ENCODE peak calls at places on chromosomes 11 and 22, in seven cellular contexts. One of them, this sample, is unnamed. For H3K4me1, the result is how much of the 10 kb centered on the place peaks cover.

GRCh38 chr22:37498289-37498909 is 12.2 kb upstream of the MFNG start:
- DNase-seq in testis: no peak
- DNase-seq in body of pancreas: peak
- DNase-seq in lower lobe of right lung: no peak
- DNase-seq in tibial nerve: no peak
- DNase-seq in colonic mucosa: peak
- DNase-seq in right atrium auricular region: no peak
- DNase-seq in this sample: no peak

GRCh38 chr11:76152741-76153608 is 53.3 kb downstream of the WNT11 start:
- DNase-seq in testis: no peak
- DNase-seq in body of pancreas: peak
- DNase-seq in lower lobe of right lung: no peak
- DNase-seq in tibial nerve: no peak
- DNase-seq in colonic mucosa: no peak
- DNase-seq in right atrium auricular region: no peak
- DNase-seq in this sample: no peak

GRCh38 chr11:115407496-115407895 is 96.7 kb downstream of the CADM1 start:
- DNase-seq in testis: no peak
- DNase-seq in body of pancreas: no peak
- DNase-seq in lower lobe of right lung: no peak
- DNase-seq in tibial nerve: no peak
- DNase-seq in colonic mucosa: no peak
- DNase-seq in right atrium auricular region: no peak
- DNase-seq in this sample: no peak

GRCh38 chr11:118572914-118573550 is 823 bp downstream of the ARCN1 start:
- DNase-seq in testis: no peak
- DNase-seq in body of pancreas: no peak
- DNase-seq in lower lobe of right lung: no peak
- DNase-seq in tibial nerve: no peak
- DNase-seq in colonic mucosa: peak
- DNase-seq in right atrium auricular region: no peak
- DNase-seq in this sample: peak

GRCh38 chr11:47514825-47515647 is 37.9 kb downstream of the CELF1 start:
- DNase-seq in testis: no peak
- DNase-seq in body of pancreas: no peak
- DNase-seq in lower lobe of right lung: no peak
- DNase-seq in tibial nerve: no peak
- DNase-seq in colonic mucosa: no peak
- DNase-seq in right atrium auricular region: no peak
- DNase-seq in this sample: peak

GRCh38 chr11:2674681-2675131 is 25.1 kb downstream of the KCNQ1OT1 start:
- DNase-seq in testis: peak
- DNase-seq in body of pancreas: peak
- DNase-seq in lower lobe of right lung: no peak
- DNase-seq in tibial nerve: no peak
- DNase-seq in colonic mucosa: no peak
- DNase-seq in right atrium auricular region: no peak
- DNase-seq in this sample: no peak

GRCh38 chr11:86162257-86162656 is 82.3 kb upstream of the EED start:
- DNase-seq in testis: peak
- DNase-seq in body of pancreas: peak
- DNase-seq in lower lobe of right lung: peak
- DNase-seq in tibial nerve: peak
- DNase-seq in colonic mucosa: no peak
- DNase-seq in right atrium auricular region: peak
- DNase-seq in this sample: peak

GRCh38 chr11:79033833-79034232 is 407.0 kb downstream of the TENM4 start:
- DNase-seq in testis: no peak
- DNase-seq in body of pancreas: no peak
- DNase-seq in lower lobe of right lung: no peak
- DNase-seq in tibial nerve: no peak
- DNase-seq in colonic mucosa: no peak
- DNase-seq in right atrium auricular region: no peak
- DNase-seq in this sample: no peak

GRCh38 chr11:110777765-110778164 is 65.5 kb upstream of the ARHGAP20 start:
- DNase-seq in testis: peak
- DNase-seq in body of pancreas: peak
- DNase-seq in lower lobe of right lung: no peak
- DNase-seq in tibial nerve: peak
- DNase-seq in colonic mucosa: peak
- DNase-seq in right atrium auricular region: no peak
- DNase-seq in this sample: peak

GRCh38 chr11:41522391-41522790 is 62.9 kb upstream of the LRRC4C start:
- DNase-seq in testis: no peak
- DNase-seq in body of pancreas: no peak
- DNase-seq in lower lobe of right lung: no peak
- DNase-seq in tibial nerve: no peak
- DNase-seq in colonic mucosa: no peak
- DNase-seq in right atrium auricular region: no peak
- DNase-seq in this sample: peak

GRCh38 chr11:118607401-118608267 is at the start of gene PHLDB1:
- DNase-seq in testis: peak
- DNase-seq in body of pancreas: peak
- DNase-seq in lower lobe of right lung: peak
- DNase-seq in tibial nerve: peak
- DNase-seq in colonic mucosa: peak
- DNase-seq in right atrium auricular region: peak
- DNase-seq in this sample: no peak

GRCh38 chr22:41919357-41920224 is 4.7 kb upstream of the SHISA8 start:
- DNase-seq in testis: peak
- DNase-seq in body of pancreas: peak
- DNase-seq in lower lobe of right lung: peak
- DNase-seq in tibial nerve: peak
- DNase-seq in colonic mucosa: peak
- DNase-seq in right atrium auricular region: no peak
- DNase-seq in this sample: no peak

GRCh38 chr11:23555085-23555484 is 694.8 kb upstream of the CCDC179 start:
- DNase-seq in testis: no peak
- DNase-seq in body of pancreas: no peak
- DNase-seq in lower lobe of right lung: no peak
- DNase-seq in tibial nerve: no peak
- DNase-seq in colonic mucosa: no peak
- DNase-seq in right atrium auricular region: no peak
- DNase-seq in this sample: peak

GRCh38 chr11:131609317-131609716 is 238.9 kb downstream of the NTM start:
- DNase-seq in testis: no peak
- DNase-seq in body of pancreas: no peak
- DNase-seq in lower lobe of right lung: no peak
- DNase-seq in tibial nerve: no peak
- DNase-seq in colonic mucosa: no peak
- DNase-seq in right atrium auricular region: no peak
- DNase-seq in this sample: no peak

GRCh38 chr11:92224394-92225205 is at the start of gene FAT3:
- DNase-seq in testis: peak
- DNase-seq in body of pancreas: peak
- DNase-seq in lower lobe of right lung: peak
- DNase-seq in tibial nerve: no peak
- DNase-seq in colonic mucosa: peak
- DNase-seq in right atrium auricular region: no peak
- DNase-seq in this sample: no peak

GRCh38 chr22:47802446-47802845 is 1040.0 kb downstream of the TBC1D22A start:
- DNase-seq in testis: peak
- DNase-seq in body of pancreas: no peak
- DNase-seq in lower lobe of right lung: no peak
- DNase-seq in tibial nerve: no peak
- DNase-seq in colonic mucosa: no peak
- DNase-seq in right atrium auricular region: no peak
- DNase-seq in this sample: no peak

GRCh38 chr11:33772300-33772699 is 2.0 kb downstream of the FBXO3 start:
- DNase-seq in testis: no peak
- DNase-seq in body of pancreas: peak
- DNase-seq in lower lobe of right lung: no peak
- DNase-seq in tibial nerve: no peak
- DNase-seq in colonic mucosa: no peak
- DNase-seq in right atrium auricular region: no peak
- DNase-seq in this sample: peak
- H3K4me1 ChIP-seq in testis: under half
- H3K4me1 ChIP-seq in body of pancreas: under half
- H3K4me1 ChIP-seq in lower lobe of right lung: under half
- H3K4me1 ChIP-seq in tibial nerve: under half
- H3K4me1 ChIP-seq in colonic mucosa: under half
- H3K4me1 ChIP-seq in right atrium auricular region: under half
- H3K4me1 ChIP-seq in this sample: half or more

DNA sequence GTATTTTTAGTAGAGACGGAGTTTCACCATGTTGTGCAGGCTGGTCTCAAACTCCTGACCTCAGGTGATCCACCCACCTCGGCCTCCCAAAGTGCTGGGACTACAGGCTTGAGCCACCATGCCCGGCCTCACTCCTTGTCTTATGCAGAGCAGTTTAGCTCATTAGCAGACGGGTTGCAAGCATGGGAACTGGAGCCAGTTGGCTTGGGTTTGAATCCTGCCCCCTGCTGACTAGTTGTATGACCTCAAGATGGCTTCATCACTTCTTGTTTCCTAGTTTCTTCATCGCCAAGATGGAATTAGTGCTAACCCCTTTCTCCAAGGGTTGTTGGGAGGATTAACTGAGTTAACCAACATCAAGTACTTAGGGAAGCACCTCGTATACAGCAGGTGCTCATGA is 23.4 kb upstream of the RASD2 start:
- DNase-seq in testis: no peak
- DNase-seq in body of pancreas: no peak
- DNase-seq in lower lobe of right lung: no peak
- DNase-seq in tibial nerve: no peak
- DNase-seq in colonic mucosa: no peak
- DNase-seq in right atrium auricular region: no peak
- DNase-seq in this sample: no peak
- TF ChIP-seq CTCF in testis: no peak
- TF ChIP-seq CTCF in body of pancreas: no peak
- TF ChIP-seq CTCF in lower lobe of right lung: no peak
- TF ChIP-seq CTCF in tibial nerve: no peak
- TF ChIP-seq CTCF in colonic mucosa: no peak
- TF ChIP-seq CTCF in right atrium auricular region: no peak
- TF ChIP-seq CTCF in this sample: no peak

GRCh38 chr22:35363571-35364086 is 17.3 kb upstream of the HMOX1 start:
- DNase-seq in testis: no peak
- DNase-seq in body of pancreas: no peak
- DNase-seq in lower lobe of right lung: no peak
- DNase-seq in tibial nerve: no peak
- DNase-seq in colonic mucosa: no peak
- DNase-seq in right atrium auricular region: no peak
- DNase-seq in this sample: no peak

GRCh38 chr22:35355744-35356420 is 25.0 kb upstream of the HMOX1 start:
- DNase-seq in testis: no peak
- DNase-seq in body of pancreas: no peak
- DNase-seq in lower lobe of right lung: no peak
- DNase-seq in tibial nerve: no peak
- DNase-seq in colonic mucosa: no peak
- DNase-seq in right atrium auricular region: no peak
- DNase-seq in this sample: no peak

GRCh38 chr22:35357883-35358621 is 22.8 kb upstream of the HMOX1 start:
- DNase-seq in testis: no peak
- DNase-seq in body of pancreas: no peak
- DNase-seq in lower lobe of right lung: no peak
- DNase-seq in tibial nerve: no peak
- DNase-seq in colonic mucosa: no peak
- DNase-seq in right atrium auricular region: no peak
- DNase-seq in this sample: peak

GRCh38 chr22:35359380-35360065 is 21.4 kb upstream of the HMOX1 start:
- DNase-seq in testis: no peak
- DNase-seq in body of pancreas: no peak
- DNase-seq in lower lobe of right lung: no peak
- DNase-seq in tibial nerve: no peak
- DNase-seq in colonic mucosa: no peak
- DNase-seq in right atrium auricular region: no peak
- DNase-seq in this sample: no peak

GRCh38 chr22:35361001-35361551 is 19.8 kb upstream of the HMOX1 start:
- DNase-seq in testis: no peak
- DNase-seq in body of pancreas: no peak
- DNase-seq in lower lobe of right lung: no peak
- DNase-seq in tibial nerve: no peak
- DNase-seq in colonic mucosa: no peak
- DNase-seq in right atrium auricular region: no peak
- DNase-seq in this sample: no peak
- H3K27ac ChIP-seq in testis: no peak
- H3K27ac ChIP-seq in body of pancreas: no peak
- H3K27ac ChIP-seq in lower lobe of right lung: no peak
- H3K27ac ChIP-seq in tibial nerve: no peak
- H3K27ac ChIP-seq in colonic mucosa: no peak
- H3K27ac ChIP-seq in right atrium auricular region: no peak
- H3K27ac ChIP-seq in this sample: no peak

GRCh38 chr11:73995731-73996130 is 13.1 kb upstream of the UCP2 start:
- DNase-seq in testis: no peak
- DNase-seq in body of pancreas: no peak
- DNase-seq in lower lobe of right lung: no peak
- DNase-seq in tibial nerve: no peak
- DNase-seq in colonic mucosa: no peak
- DNase-seq in right atrium auricular region: no peak
- DNase-seq in this sample: no peak
- H3K4me1 ChIP-seq in testis: under half
- H3K4me1 ChIP-seq in body of pancreas: under half
- H3K4me1 ChIP-seq in lower lobe of right lung: under half
- H3K4me1 ChIP-seq in tibial nerve: under half
- H3K4me1 ChIP-seq in colonic mucosa: under half
- H3K4me1 ChIP-seq in right atrium auricular region: under half
- H3K4me1 ChIP-seq in this sample: under half

DNA sequence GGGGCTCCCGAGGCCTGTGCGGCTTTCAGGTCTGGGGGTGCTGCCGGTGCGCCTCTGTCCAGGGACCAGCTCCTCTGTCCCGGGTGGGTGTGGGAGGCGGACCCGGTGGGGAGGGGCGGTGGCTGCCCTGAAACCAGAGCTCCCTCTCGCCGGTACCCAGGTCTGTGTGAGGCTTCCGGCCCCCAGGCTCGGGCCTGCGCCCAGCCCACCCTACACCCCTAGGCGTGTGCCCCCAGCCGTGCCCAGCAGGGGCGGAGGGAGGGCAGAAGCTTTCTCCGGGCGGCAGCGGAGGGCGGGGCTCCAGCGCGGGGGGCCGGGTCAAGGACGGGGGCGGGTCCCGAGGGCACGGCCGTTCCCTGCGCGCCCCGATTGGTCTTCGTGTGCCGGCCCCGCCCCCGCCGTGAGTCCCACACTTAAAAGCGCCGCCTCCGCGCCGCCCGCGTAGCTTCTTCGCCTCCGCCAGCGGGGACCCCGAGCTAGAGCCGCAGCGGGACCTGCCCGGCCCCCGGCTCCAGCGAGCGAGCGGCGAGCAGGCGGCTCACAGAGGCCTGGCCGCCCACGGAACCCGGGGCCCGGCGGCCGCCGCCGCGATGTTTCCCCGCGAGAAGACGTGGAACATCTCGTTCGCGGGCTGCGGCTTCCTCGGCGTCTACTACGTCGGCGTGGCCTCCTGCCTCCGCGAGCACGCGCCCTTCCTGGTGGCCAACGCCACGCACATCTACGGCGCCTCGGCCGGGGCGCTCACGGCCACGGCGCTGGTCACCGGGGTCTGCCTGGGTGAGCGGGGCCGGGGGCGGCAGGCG is 616 bp downstream of the PNPLA2 start:
- DNase-seq in testis: peak
- DNase-seq in body of pancreas: peak
- DNase-seq in lower lobe of right lung: peak
- DNase-seq in tibial nerve: peak
- DNase-seq in colonic mucosa: peak
- DNase-seq in right atrium auricular region: peak
- DNase-seq in this sample: no peak
- TF ChIP-seq CTCF in testis: no peak
- TF ChIP-seq CTCF in body of pancreas: peak
- TF ChIP-seq CTCF in lower lobe of right lung: peak
- TF ChIP-seq CTCF in tibial nerve: no peak
- TF ChIP-seq CTCF in colonic mucosa: no peak
- TF ChIP-seq CTCF in right atrium auricular region: no peak
- TF ChIP-seq CTCF in this sample: no peak

This sample was measured in foreskin keratinocyte.